ENCODE peak calls at places on chromosomes 6 and 20, in four cellular contexts. One of them, this sample, is unnamed.

GRCh38 chr6:15392182-15392581 is 146.3 kb downstream of the JARID2 start:
- DNase-seq in colonic mucosa: no peak
- DNase-seq in neuronal stem cell: no peak
- DNase-seq in prostate gland: no peak
- DNase-seq in this sample: no peak

GRCh38 chr6:4698901-4699659 is 77.1 kb upstream of the CDYL start:
- DNase-seq in neuronal stem cell: no peak
- DNase-seq in colonic mucosa: no peak
- DNase-seq in prostate gland: no peak
- DNase-seq in this sample: no peak

GRCh38 chr6:14132244-14133220 is 15.0 kb downstream of the CD83 start:
- DNase-seq in neuronal stem cell: no peak
- DNase-seq in colonic mucosa: no peak
- DNase-seq in prostate gland: no peak
- DNase-seq in this sample: no peak

GRCh38 chr6:29014729-29015608 is 9.9 kb upstream of the ZNF311 start:
- DNase-seq in neuronal stem cell: no peak
- DNase-seq in prostate gland: no peak
- DNase-seq in colonic mucosa: no peak
- DNase-seq in this sample: no peak

GRCh38 chr20:51656726-51657260 is 111.4 kb downstream of the ATP9A start:
- DNase-seq in colonic mucosa: no peak
- DNase-seq in neuronal stem cell: no peak
- DNase-seq in prostate gland: no peak
- DNase-seq in this sample: no peak

GRCh38 chr20:44780226-44780625 is 30.1 kb downstream of the RIMS4 start:
- DNase-seq in prostate gland: no peak
- DNase-seq in neuronal stem cell: peak; percentile 72
- DNase-seq in colonic mucosa: no peak
- DNase-seq in this sample: no peak

GRCh38 chr6:50899306-50899840 is 80.7 kb downstream of the TFAP2B start:
- DNase-seq in prostate gland: no peak
- DNase-seq in neuronal stem cell: no peak
- DNase-seq in colonic mucosa: no peak
- DNase-seq in this sample: no peak

GRCh38 chr6:109458774-109459531 is 3.4 kb upstream of the MICAL1 start:
- DNase-seq in neuronal stem cell: no peak
- DNase-seq in prostate gland: no peak
- DNase-seq in colonic mucosa: no peak
- DNase-seq in this sample: no peak

GRCh38 chr6:49552596-49552995 is 2.1 kb downstream of the C6orf141 start:
- DNase-seq in prostate gland: no peak
- DNase-seq in colonic mucosa: no peak
- DNase-seq in neuronal stem cell: peak; percentile 14
- DNase-seq in this sample: no peak

GRCh38 chr6:39707962-39708683 is 17.1 kb downstream of the KIF6 start:
- DNase-seq in colonic mucosa: no peak
- DNase-seq in neuronal stem cell: no peak
- DNase-seq in prostate gland: no peak
- DNase-seq in this sample: no peak

GRCh38 chr6:112651239-112651638 is 304.1 kb downstream of the RFPL4B start:
- DNase-seq in prostate gland: no peak
- DNase-seq in colonic mucosa: no peak
- DNase-seq in neuronal stem cell: no peak
- DNase-seq in this sample: no peak

GRCh38 chr6:170073846-170074245 is 217.0 kb downstream of the DLL1 start:
- DNase-seq in neuronal stem cell: no peak
- DNase-seq in prostate gland: no peak
- DNase-seq in colonic mucosa: no peak
- DNase-seq in this sample: no peak

GRCh38 chr6:86477510-86478166 is 459.7 kb upstream of the HTR1E start:
- DNase-seq in colonic mucosa: no peak
- DNase-seq in neuronal stem cell: peak; percentile 14
- DNase-seq in prostate gland: no peak
- DNase-seq in this sample: peak; percentile 12

GRCh38 chr6:86474081-86474480 is 463.2 kb upstream of the HTR1E start:
- DNase-seq in neuronal stem cell: no peak
- DNase-seq in prostate gland: no peak
- DNase-seq in colonic mucosa: no peak
- DNase-seq in this sample: no peak
- H3K4me3 ChIP-seq in neuronal stem cell: no peak overlapping the region
- H3K4me3 ChIP-seq in prostate gland: no peak overlapping the region
- H3K4me3 ChIP-seq in colonic mucosa: no peak overlapping the region
- H3K4me3 ChIP-seq in this sample: no peak overlapping the region

DNA sequence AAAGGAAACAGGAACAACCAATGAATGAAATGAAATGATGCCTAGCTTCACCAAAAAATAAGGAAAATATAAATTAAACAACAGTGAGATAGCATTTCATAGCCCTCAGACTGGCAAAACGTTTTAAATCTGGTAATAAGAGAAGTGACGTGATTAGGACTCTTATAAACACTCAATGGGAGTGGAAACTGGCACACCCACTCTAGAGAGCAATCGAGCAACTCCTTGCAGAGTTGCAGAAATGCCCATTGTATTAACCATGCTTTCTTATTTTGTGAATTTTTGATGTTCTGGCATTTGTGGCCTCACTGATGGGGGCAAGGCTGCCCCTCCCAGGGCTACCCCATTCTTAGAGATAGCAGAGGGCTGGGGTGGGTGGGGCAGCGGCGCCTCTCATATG is 6.5 kb upstream of the PNPLA1 start:
- DNase-seq in neuronal stem cell: no peak
- DNase-seq in prostate gland: no peak
- DNase-seq in colonic mucosa: no peak
- DNase-seq in this sample: no peak
- H3K4me3 ChIP-seq in neuronal stem cell: no peak overlapping the region
- H3K4me3 ChIP-seq in prostate gland: no peak overlapping the region
- H3K4me3 ChIP-seq in colonic mucosa: no peak overlapping the region
- H3K4me3 ChIP-seq in this sample: no peak overlapping the region

DNA sequence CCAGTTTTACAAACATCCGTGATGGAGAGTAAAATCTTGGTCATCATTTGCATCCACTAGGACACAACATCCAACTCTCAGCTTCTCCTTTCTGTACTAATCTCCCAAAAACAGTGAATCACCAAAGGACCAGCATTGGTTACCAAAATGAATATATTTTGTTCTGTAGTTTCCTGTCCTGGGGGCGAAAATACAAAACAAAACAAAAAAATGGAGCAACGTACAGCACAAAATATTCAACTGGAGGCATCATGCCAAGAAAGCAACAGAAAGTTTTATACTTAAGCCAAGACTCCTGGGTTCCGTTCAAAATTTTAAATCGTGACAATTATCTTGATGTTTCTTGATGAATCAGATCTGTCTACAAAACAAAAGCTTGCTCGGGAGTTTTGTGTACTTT is 126.6 kb upstream of the CCDC28A start:
- DNase-seq in colonic mucosa: no peak
- DNase-seq in prostate gland: no peak
- DNase-seq in neuronal stem cell: no peak
- DNase-seq in this sample: no peak
- H3K4me3 ChIP-seq in colonic mucosa: no peak overlapping the region
- H3K4me3 ChIP-seq in prostate gland: no peak overlapping the region
- H3K4me3 ChIP-seq in neuronal stem cell: no peak overlapping the region
- H3K4me3 ChIP-seq in this sample: no peak overlapping the region

DNA sequence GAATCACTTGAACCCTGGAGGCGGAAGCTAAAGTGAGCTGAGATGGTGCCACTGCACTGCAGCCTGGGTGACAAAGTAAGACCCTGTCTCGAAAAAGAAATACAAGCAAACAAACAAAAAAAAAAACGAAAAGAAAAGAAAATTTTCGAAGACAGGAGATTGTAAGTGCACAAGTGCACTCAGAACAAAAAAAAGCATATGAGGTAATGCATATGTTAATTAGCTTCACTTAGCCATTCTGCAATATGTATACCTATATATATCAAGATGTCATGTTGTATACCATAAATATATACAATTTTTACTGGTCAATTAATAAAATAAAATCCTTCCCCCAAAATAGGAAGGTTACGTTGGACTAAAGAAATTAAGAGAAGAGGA is 127.5 kb downstream of the RIN2 start:
- DNase-seq in neuronal stem cell: no peak
- DNase-seq in colonic mucosa: no peak
- DNase-seq in prostate gland: no peak
- DNase-seq in this sample: no peak
- H3K4me3 ChIP-seq in neuronal stem cell: no peak overlapping the region
- H3K4me3 ChIP-seq in colonic mucosa: peak overlapping the region; percentile 10
- H3K4me3 ChIP-seq in prostate gland: no peak overlapping the region
- H3K4me3 ChIP-seq in this sample: no peak overlapping the region

DNA sequence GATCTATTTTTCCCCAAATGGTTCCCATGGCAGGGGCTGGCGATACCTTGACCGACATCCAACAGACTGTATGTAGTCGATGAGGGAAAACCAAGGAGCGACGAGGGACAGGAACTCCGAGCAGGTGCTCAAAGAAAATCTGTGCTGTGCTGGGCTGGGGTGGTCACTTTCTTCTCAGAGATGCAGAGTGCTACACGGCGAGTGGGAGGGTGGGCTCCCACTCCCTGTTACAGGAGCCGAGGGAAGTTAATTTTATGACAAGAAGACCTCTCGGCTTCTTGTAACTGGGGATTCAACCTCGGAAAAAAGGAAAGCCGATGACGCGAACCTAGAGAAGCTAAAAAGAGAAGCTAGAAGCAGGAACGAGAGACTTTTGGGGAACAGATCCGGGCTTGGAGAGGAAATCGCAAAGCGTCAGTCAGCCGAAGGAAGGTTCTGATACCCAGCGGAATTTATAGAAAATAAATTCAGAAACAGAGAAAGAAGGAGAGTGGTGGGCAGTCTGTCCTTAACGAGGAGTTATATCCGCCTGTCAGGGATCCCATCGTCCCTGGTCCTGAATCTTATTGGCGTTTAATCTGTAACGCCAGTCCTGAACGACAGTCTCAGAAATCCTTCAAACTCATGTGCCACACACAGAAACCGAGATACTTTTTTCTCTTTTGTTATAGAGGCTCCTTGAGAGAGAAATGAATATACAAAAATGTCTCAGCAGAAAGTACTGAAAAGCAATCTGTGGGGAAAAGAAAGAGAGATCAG is 84.6 kb upstream of the ZNF322 start:
- DNase-seq in prostate gland: no peak
- DNase-seq in neuronal stem cell: no peak
- DNase-seq in colonic mucosa: no peak
- DNase-seq in this sample: no peak
- H3K4me3 ChIP-seq in prostate gland: no peak overlapping the region
- H3K4me3 ChIP-seq in neuronal stem cell: peak overlapping the region; percentile 55
- H3K4me3 ChIP-seq in colonic mucosa: no peak overlapping the region
- H3K4me3 ChIP-seq in this sample: no peak overlapping the region

GRCh38 chr6:58113960-58114359 is 796.5 kb downstream of the PRIM2 start:
- DNase-seq in neuronal stem cell: no peak
- DNase-seq in prostate gland: no peak
- DNase-seq in colonic mucosa: no peak
- DNase-seq in this sample: no peak
- H3K4me3 ChIP-seq in neuronal stem cell: no peak overlapping the region
- H3K4me3 ChIP-seq in prostate gland: no peak overlapping the region
- H3K4me3 ChIP-seq in colonic mucosa: no peak overlapping the region
- H3K4me3 ChIP-seq in this sample: no peak overlapping the region

DNA sequence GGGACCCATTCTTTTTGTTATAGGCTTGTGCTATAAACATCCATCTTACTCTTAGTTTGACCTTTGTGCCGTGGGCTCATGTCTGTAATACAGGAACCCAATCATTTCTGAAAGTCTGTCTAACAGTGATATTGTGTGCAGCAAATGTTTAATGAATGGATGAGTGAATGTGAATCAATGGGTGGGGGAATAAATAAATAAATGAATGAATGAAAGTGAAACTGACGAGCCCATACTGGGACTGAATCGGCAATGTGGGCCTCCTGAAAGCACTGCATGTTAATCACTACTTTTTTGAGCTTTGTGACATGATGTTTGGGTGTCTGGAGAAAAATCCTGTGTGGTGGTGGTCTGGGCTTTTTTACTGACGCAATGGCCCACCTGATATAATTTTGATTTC is 175.0 kb downstream of the GMPR start:
- DNase-seq in neuronal stem cell: no peak
- DNase-seq in prostate gland: no peak
- DNase-seq in colonic mucosa: no peak
- DNase-seq in this sample: no peak
- H3K4me3 ChIP-seq in neuronal stem cell: no peak overlapping the region
- H3K4me3 ChIP-seq in prostate gland: no peak overlapping the region
- H3K4me3 ChIP-seq in colonic mucosa: no peak overlapping the region
- H3K4me3 ChIP-seq in this sample: no peak overlapping the region